ENCODE peak calls at places on chromosomes 11 and 22, in four cellular contexts. J is GM12878, G is K562, H is H1. R is an unnamed sample.

GRCh38 chr11:10004526-10005113 is 289.4 kb downstream of the SBF2 start:
- DNase-seq in J (no peak), G (no peak), H (no peak), R (no peak)

GRCh38 chr11:1303973-1304372 is 5.5 kb downstream of the TOLLIP start:
- DNase-seq in J (no peak), G (no peak), H (peak), R (no peak)

GRCh38 chr11:76148207-76148606 is 58.1 kb downstream of the WNT11 start:
- DNase-seq in J (no peak), G (no peak), H (no peak), R (no peak)

GRCh38 chr11:114321621-114322257 is 25.5 kb downstream of the NNMT start:
- DNase-seq in J (no peak), G (no peak), H (no peak), R (no peak)

GRCh38 chr11:6926208-6927029 is at the start of gene ZNF215:
- DNase-seq in J (no peak), G (peak), H (peak), R (peak)

GRCh38 chr11:63614136-63614664 is at the start of gene PLAAT3:
- DNase-seq in J (no peak), G (peak), H (peak), R (peak)

GRCh38 chr11:119206512-119207299 is 567 bp downstream of the CBL start:
- DNase-seq in J (no peak), G (peak), H (peak), R (no peak)

GRCh38 chr22:22702159-22702873 is 57.9 kb downstream of the GGTLC2 start:
- DNase-seq in J (no peak), G (no peak), H (no peak), R (no peak)

GRCh38 chr11:88522624-88523361 is 185.3 kb upstream of the CTSC start:
- DNase-seq in J (no peak), G (no peak), H (no peak), R (no peak)

GRCh38 chr11:17183836-17184235 is 23.9 kb downstream of the PIK3C2A start:
- DNase-seq in J (no peak), G (no peak), H (no peak), R (no peak)

GRCh38 chr11:17186932-17187692 is 20.7 kb downstream of the PIK3C2A start:
- DNase-seq in J (no peak), G (peak), H (no peak), R (no peak)

GRCh38 chr11:17184882-17185587 is 22.8 kb downstream of the PIK3C2A start:
- DNase-seq in J (no peak), G (no peak), H (no peak), R (no peak)

GRCh38 chr11:17185938-17186337 is 21.8 kb downstream of the PIK3C2A start:
- DNase-seq in J (no peak), G (no peak), H (no peak), R (no peak)

GRCh38 chr11:17188675-17189074 is 19.1 kb downstream of the PIK3C2A start:
- DNase-seq in J (no peak), G (no peak), H (no peak), R (no peak)
- H2AFZ ChIP-seq in J (no peak), G (no peak), H (no peak), R (no peak)

GRCh38 chr11:74391193-74391592 is 7.0 kb downstream of the PGM2L1 start:
- DNase-seq in J (no peak), G (no peak), H (no peak), R (no peak)

GRCh38 chr11:74384641-74385040 is 13.6 kb downstream of the PGM2L1 start:
- DNase-seq in J (no peak), G (no peak), H (no peak), R (no peak)

GRCh38 chr11:74390697-74391096 is 7.5 kb downstream of the PGM2L1 start:
- DNase-seq in J (no peak), G (no peak), H (no peak), R (no peak)

DNA sequence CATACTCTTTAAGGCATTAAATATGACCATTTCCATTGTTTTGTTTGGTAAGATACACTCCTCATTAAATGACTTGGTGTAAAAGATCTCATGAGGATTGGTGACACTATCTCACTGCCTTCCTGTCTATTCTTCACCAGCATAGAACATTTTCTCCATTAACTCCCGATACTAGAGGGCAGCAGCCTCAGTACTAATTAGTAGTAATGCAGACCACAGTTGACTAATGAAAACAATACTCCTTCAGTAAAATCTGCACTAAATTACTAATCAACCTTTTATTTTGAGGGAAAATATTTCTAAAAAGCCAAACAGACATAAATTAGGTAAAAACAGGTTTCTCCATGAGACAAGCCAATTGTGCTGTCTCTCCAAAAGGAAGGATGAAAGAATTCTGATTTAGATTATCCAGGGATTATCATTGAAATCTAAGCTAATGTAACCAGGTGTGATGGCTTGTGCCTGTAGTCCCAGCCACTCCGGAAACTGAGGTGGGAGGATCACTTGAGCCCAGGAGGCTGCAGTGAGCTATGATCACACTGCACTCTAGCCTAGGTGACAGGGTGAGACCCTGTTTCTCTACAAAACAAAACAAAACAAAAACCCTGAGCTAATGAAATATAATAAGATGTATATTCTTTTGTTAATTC is 9.4 kb downstream of the PGM2L1 start:
- DNase-seq in J (peak), G (peak), H (peak), R (no peak)
- H3K4me2 ChIP-seq in J (no peak), G (no peak), H (no peak), R (no peak)

GRCh38 chr11:31910950-31911576 is 99.9 kb upstream of the PAX6 start:
- DNase-seq in J (no peak), G (no peak), H (no peak), R (no peak)

GRCh38 chr11:31912808-31913207 is 101.7 kb upstream of the PAX6 start:
- DNase-seq in J (no peak), G (no peak), H (no peak), R (no peak)

GRCh38 chr11:31919175-31919574 is 108.1 kb upstream of the PAX6 start:
- DNase-seq in J (no peak), G (no peak), H (no peak), R (no peak)

GRCh38 chr11:31915867-31916266 is 104.7 kb upstream of the PAX6 start:
- DNase-seq in J (no peak), G (no peak), H (no peak), R (no peak)

GRCh38 chr11:31913985-31914384 is 102.9 kb upstream of the PAX6 start:
- DNase-seq in J (peak), G (no peak), H (no peak), R (no peak)
- TF ChIP-seq JUND in J (no peak), G (no peak), H (no peak), R (no peak)

GRCh38 chr11:12009617-12010321 is 1.3 kb upstream of the DKK3 start:
- DNase-seq in J (no peak), G (no peak), H (no peak), R (no peak)
- H2AFZ ChIP-seq in J (no peak), G (no peak), H (peak), R (no peak)

GRCh38 chr11:121131656-121132055 is 30.6 kb downstream of the TECTA start:
- DNase-seq in J (no peak), G (no peak), H (no peak), R (no peak)
- H3K4me2 ChIP-seq in J (no peak), G (no peak), H (no peak), R (peak)

GRCh38 chr11:117771197-117771596 is 25.8 kb downstream of the DSCAML1 start:
- DNase-seq in J (no peak), G (no peak), H (no peak), R (no peak)
- TF ChIP-seq JUND in J (no peak), G (no peak), H (no peak), R (no peak)

DNA sequence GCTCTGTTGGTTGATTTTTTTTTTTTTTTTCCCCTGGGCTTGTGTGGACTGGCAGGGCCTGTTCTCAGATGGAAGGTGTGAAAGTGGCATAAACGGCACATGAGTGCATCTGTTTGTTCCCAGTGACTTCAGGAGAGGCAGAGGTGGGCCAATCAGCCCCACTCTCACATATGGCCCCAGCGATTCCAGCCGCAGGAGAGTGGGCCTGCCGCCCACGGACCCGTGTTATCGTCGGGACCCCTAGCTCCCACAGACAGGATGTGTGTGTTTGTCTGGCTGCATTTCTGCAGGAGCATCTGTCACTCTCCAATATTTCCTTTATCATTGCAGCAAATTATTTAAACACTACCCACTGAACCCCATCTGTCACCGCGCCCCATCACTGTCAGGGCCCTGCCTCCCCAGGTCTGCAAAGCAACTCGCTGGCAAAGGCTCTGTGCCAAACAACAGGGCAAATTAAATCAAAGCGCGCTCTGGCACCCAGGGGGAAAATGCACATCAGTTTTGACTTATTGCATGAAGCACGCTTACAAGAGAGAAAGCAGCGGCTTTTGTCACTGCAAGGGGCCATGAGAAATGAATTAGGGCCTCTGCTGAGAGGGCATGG is 886.3 kb downstream of the NTM start:
- DNase-seq in J (no peak), G (no peak), H (no peak), R (no peak)
- H2AFZ ChIP-seq in J (no peak), G (no peak), H (no peak), R (no peak)